ENCODE peak calls at places on chromosomes 2 and 18, in nine cellular contexts. O is adrenal gland; W is tibial nerve; D is H1; V is CD4-positive, alpha-beta memory T cell; Z is H9; C is thoracic aorta; J is psoas muscle; M is cardiac muscle cell. I is an unnamed sample.

GRCh38 chr2:110770696-110771425 is 38.5 kb downstream of the ACOXL start:
- DNase-seq in O (no peak), W (peak; percentile 57), D (no peak), V (no peak), Z (no peak), C (no peak), J (peak; percentile 78), M (peak; percentile 43), I (no peak)

GRCh38 chr18:3055861-3056260 is 42.9 kb upstream of the LPIN2 start:
- DNase-seq in O (no peak), W (no peak), D (no peak), V (no peak), Z (no peak), C (no peak), J (no peak), M (no peak), I (no peak)

GRCh38 chr18:3720818-3721545 is 271.0 kb downstream of the TGIF1 start:
- DNase-seq in O (no peak), W (no peak), D (no peak), V (no peak), Z (no peak), C (no peak), J (no peak), M (no peak), I (no peak)

GRCh38 chr2:70981866-70982810 is 3.7 kb downstream of the ANKRD53 start:
- DNase-seq in O (no peak), W (no peak), D (no peak), V (no peak), Z (peak; percentile 18), C (no peak), J (no peak), M (no peak), I (no peak)

GRCh38 chr2:17543848-17544645 is 3.6 kb downstream of the VSNL1 start:
- DNase-seq in O (no peak), W (no peak), D (no peak), V (no peak), Z (peak; percentile 42), C (no peak), J (no peak), M (peak; percentile 19), I (no peak)

GRCh38 chr2:11097038-11097720 is 58.1 kb upstream of the SLC66A3 start:
- DNase-seq in O (no peak), W (no peak), D (no peak), V (no peak), Z (no peak), C (no peak), J (peak; percentile 63), M (peak; percentile 32), I (peak; percentile 62)

GRCh38 chr2:148554459-148555247 is 89.9 kb upstream of the EPC2 start:
- DNase-seq in O (no peak), W (no peak), D (no peak), V (no peak), Z (peak; percentile 87), C (no peak), J (no peak), M (no peak), I (no peak)

GRCh38 chr18:9333441-9334350 is 877 bp upstream of the TWSG1 start:
- DNase-seq in O (no peak), W (no peak), D (peak; percentile 70), V (no peak), Z (peak; percentile 68), C (no peak), J (peak; percentile 51), M (no peak), I (no peak)

GRCh38 chr2:85527787-85528186 is 11.2 kb upstream of the MAT2A start:
- DNase-seq in O (no peak), W (no peak), D (no peak), V (no peak), Z (no peak), C (no peak), J (no peak), M (no peak), I (no peak)

GRCh38 chr2:184004289-184004944 is 593.9 kb upstream of the ZNF804A start:
- DNase-seq in O (no peak), W (no peak), D (no peak), V (no peak), Z (no peak), C (no peak), J (no peak), M (no peak), I (no peak)

GRCh38 chr2:112996635-112997034 is 8.6 kb upstream of the IL36A start:
- DNase-seq in O (no peak), W (no peak), D (no peak), V (peak; percentile 83), Z (no peak), C (no peak), J (no peak), M (no peak), I (no peak)

GRCh38 chr2:49044680-49045079 is 109.6 kb downstream of the FSHR start:
- DNase-seq in O (no peak), W (no peak), D (no peak), V (no peak), Z (no peak), C (no peak), J (no peak), M (peak; percentile 6), I (no peak)

GRCh38 chr18:32308493-32309120 is 118.8 kb downstream of the MEP1B start:
- DNase-seq in O (peak; percentile 29), W (no peak), D (no peak), V (no peak), Z (no peak), C (no peak), J (no peak), M (peak; percentile 93), I (no peak)

GRCh38 chr2:72154386-72154785 is 6.7 kb upstream of the CYP26B1 start:
- DNase-seq in O (no peak), W (no peak), D (peak; percentile 47), V (no peak), Z (peak; percentile 34), C (no peak), J (peak; percentile 55), M (no peak), I (no peak)

GRCh38 chr2:172000696-172001361 is 1.1 kb downstream of the METAP1D start:
- DNase-seq in O (no peak), W (no peak), D (no peak), V (no peak), Z (no peak), C (no peak), J (no peak), M (no peak), I (no peak)

GRCh38 chr2:236678307-236678975 is 108.8 kb downstream of the ACKR3 start:
- DNase-seq in O (no peak), W (no peak), D (no peak), V (no peak), Z (peak; percentile 17), C (no peak), J (no peak), M (no peak), I (no peak)

GRCh38 chr2:202178342-202178958 is 59.9 kb downstream of the SUMO1 start:
- DNase-seq in O (peak; percentile 73), W (peak; percentile 93), D (peak; percentile 74), V (peak; percentile 57), Z (peak; percentile 60), C (peak; percentile 31), J (no peak), M (peak; percentile 77), I (peak; percentile 55)

GRCh38 chr2:96485350-96485749 is 19.8 kb downstream of the NEURL3 start:
- DNase-seq in O (no peak), W (no peak), D (no peak), V (no peak), Z (peak; percentile 30), C (no peak), J (no peak), M (no peak), I (no peak)

GRCh38 chr18:76052196-76052595 is 442.8 kb downstream of the ZNF516 start:
- DNase-seq in O (no peak), W (no peak), D (no peak), V (no peak), Z (no peak), C (no peak), J (no peak), M (no peak), I (no peak)
- H3K4me1 ChIP-seq in O (no peaks in the 10 kb centered on the region), W (no peaks in the 10 kb centered on the region), D (no peaks in the 10 kb centered on the region), V (no peaks in the 10 kb centered on the region), Z (no peaks in the 10 kb centered on the region), C (no peaks in the 10 kb centered on the region), J (no peaks in the 10 kb centered on the region), M (no peaks in the 10 kb centered on the region), I (no peaks in the 10 kb centered on the region)

GRCh38 chr2:36568533-36569246 is 29.3 kb downstream of the FEZ2 start:
- DNase-seq in O (no peak), W (no peak), D (no peak), V (no peak), Z (no peak), C (no peak), J (no peak), M (peak; percentile 45), I (no peak)
- H3K4me1 ChIP-seq in O (peaks cover 30% of the 10 kb centered on the region), W (no peaks in the 10 kb centered on the region), D (no peaks in the 10 kb centered on the region), V (no peaks in the 10 kb centered on the region), Z (peaks cover 2% of the 10 kb centered on the region), C (peaks cover 1% of the 10 kb centered on the region), J (peaks cover 43% of the 10 kb centered on the region), M (peaks cover 24% of the 10 kb centered on the region), I (no peaks in the 10 kb centered on the region)

DNA sequence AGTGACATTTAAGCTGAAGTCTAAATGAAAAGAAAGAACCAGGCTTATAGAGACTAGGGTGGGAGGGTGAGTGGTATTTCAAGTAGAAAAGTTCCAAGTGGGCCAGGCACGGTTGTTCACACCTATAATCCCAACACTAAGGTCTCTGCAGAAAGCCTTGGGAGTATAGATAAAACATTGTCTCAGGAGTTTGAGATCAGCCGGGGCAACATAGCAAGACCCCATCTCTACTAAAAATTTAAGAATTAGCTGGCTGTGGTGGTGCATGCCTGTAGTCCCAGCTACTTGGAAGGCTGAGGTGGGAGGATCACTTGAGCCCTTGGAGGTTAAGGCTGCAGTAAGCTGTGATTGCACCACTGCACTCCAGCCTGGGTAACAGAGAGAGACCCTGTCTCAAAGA is 143.4 kb upstream of the PKDCC start:
- DNase-seq in O (no peak), W (no peak), D (no peak), V (no peak), Z (no peak), C (no peak), J (no peak), M (no peak), I (no peak)
- H3K4me1 ChIP-seq in O (no peaks in the 10 kb centered on the region), W (no peaks in the 10 kb centered on the region), D (no peaks in the 10 kb centered on the region), V (no peaks in the 10 kb centered on the region), Z (no peaks in the 10 kb centered on the region), C (peaks cover 36% of the 10 kb centered on the region), J (no peaks in the 10 kb centered on the region), M (peaks cover 28% of the 10 kb centered on the region), I (peaks cover 14% of the 10 kb centered on the region)

GRCh38 chr2:10041711-10042110 is 1.6 kb upstream of the KLF11 start:
- DNase-seq in O (no peak), W (no peak), D (no peak), V (no peak), Z (no peak), C (no peak), J (no peak), M (no peak), I (no peak)

GRCh38 chr2:10039658-10040410 is 3.5 kb upstream of the KLF11 start:
- DNase-seq in O (peak; percentile 93), W (no peak), D (no peak), V (no peak), Z (no peak), C (no peak), J (peak; percentile 79), M (no peak), I (peak; percentile 44)

GRCh38 chr2:10038123-10038522 is 5.2 kb upstream of the KLF11 start:
- DNase-seq in O (no peak), W (no peak), D (no peak), V (no peak), Z (no peak), C (no peak), J (peak; percentile 38), M (no peak), I (no peak)

GRCh38 chr2:10036095-10036879 is 7.1 kb upstream of the KLF11 start:
- DNase-seq in O (peak; percentile 92), W (no peak), D (no peak), V (peak; percentile 28), Z (no peak), C (peak; percentile 72), J (peak; percentile 93), M (peak; percentile 77), I (peak; percentile 68)

GRCh38 chr2:10038716-10039115 is 4.6 kb upstream of the KLF11 start:
- DNase-seq in O (no peak), W (no peak), D (no peak), V (no peak), Z (no peak), C (no peak), J (peak; percentile 16), M (no peak), I (no peak)
- H3K4me1 ChIP-seq in O (peaks cover 71% of the 10 kb centered on the region), W (peaks cover 29% of the 10 kb centered on the region), D (peaks cover 5% of the 10 kb centered on the region), V (peaks cover 32% of the 10 kb centered on the region), Z (no peaks in the 10 kb centered on the region), C (peaks cover 70% of the 10 kb centered on the region), J (peaks cover 55% of the 10 kb centered on the region), M (peaks cover 6% of the 10 kb centered on the region), I (peaks cover 69% of the 10 kb centered on the region)